ENCODE peak calls at places on chromosomes 4 and X, in six cellular contexts. I is AG04450; L is transverse colon; N is naive thymus-derived CD4-positive, alpha-beta T cell; M is CD4-positive, CD25-positive, alpha-beta regulatory T cell; V is PC-3. G is an unnamed sample.
A peak's percentile ranks its signal among the peaks of the same experiment; 100 is the strongest.

GRCh38 chrX:68989865-68990606 is 161.2 kb downstream of the EFNB1 start:
- DNase-seq in N (no peak), V (no peak), I (peak; percentile 57), L (no peak), M (no peak), G (no peak)

GRCh38 chr4:89598602-89599001 is 238.4 kb downstream of the SNCA start:
- DNase-seq in L (no peak), N (no peak), I (peak; percentile 1), V (peak; percentile 29), M (peak; percentile 72), G (no peak)

GRCh38 chr4:128349921-128350320 is 62.3 kb upstream of the PGRMC2 start:
- DNase-seq in V (peak; percentile 31), I (peak; percentile 91), M (no peak), L (no peak), N (no peak), G (no peak)

GRCh38 chr4:124414641-124415040 is 297.9 kb downstream of the ANKRD50 start:
- DNase-seq in V (peak; percentile 76), I (no peak), N (no peak), L (no peak), M (no peak), G (no peak)

GRCh38 chrX:133188631-133189030 is 29.5 kb downstream of the TFDP3 start:
- DNase-seq in L (no peak), V (no peak), I (no peak), M (no peak), N (no peak), G (no peak)

GRCh38 chr4:40055379-40055872 is 1.2 kb upstream of the N4BP2 start:
- DNase-seq in L (no peak), M (peak; percentile 92), V (no peak), I (no peak), N (peak; percentile 45), G (no peak)

GRCh38 chrX:16903274-16904019 is 33.3 kb upstream of the RBBP7 start:
- DNase-seq in I (no peak), M (no peak), V (no peak), L (no peak), N (no peak), G (no peak)

GRCh38 chr4:46270986-46271596 is 118.8 kb downstream of the GABRA2 start:
- DNase-seq in M (no peak), L (no peak), V (peak; percentile 38), N (no peak), I (no peak), G (no peak)

GRCh38 chrX:74349387-74349786 is 45.4 kb downstream of the ZCCHC13 start:
- DNase-seq in I (peak; percentile 48), N (no peak), V (peak; percentile 69), L (no peak), M (no peak), G (no peak)

GRCh38 chrX:77946571-77946970 is 22.9 kb downstream of the PGAM4 start:
- DNase-seq in N (no peak), V (no peak), M (no peak), I (no peak), L (no peak), G (no peak)

GRCh38 chrX:103437147-103437873 is 61.0 kb downstream of the BEX3 start:
- DNase-seq in M (no peak), V (no peak), I (no peak), N (no peak), L (no peak), G (no peak)

GRCh38 chr4:174324725-174325124 is 41.0 kb downstream of the CEP44 start:
- DNase-seq in V (peak; percentile 14), M (no peak), N (no peak), I (no peak), L (no peak), G (no peak)

GRCh38 chrX:54865208-54865607 is 55.4 kb upstream of the TRO start:
- DNase-seq in N (no peak), V (no peak), I (no peak), M (no peak), L (no peak), G (no peak)
- H3K27me3 ChIP-seq in N (no peaks in the 10 kb centered on the region), V (no peaks in the 10 kb centered on the region), I (no peaks in the 10 kb centered on the region), M (no peaks in the 10 kb centered on the region), L (no peaks in the 10 kb centered on the region), G (no peaks in the 10 kb centered on the region)

GRCh38 chr4:53116959-53117358 is 248.9 kb downstream of the SCFD2 start:
- DNase-seq in L (no peak), N (no peak), I (no peak), V (no peak), M (no peak), G (no peak)
- H3K4me3 ChIP-seq in L (no peak overlapping the region), N (no peak overlapping the region), I (no peak overlapping the region), V (no peak overlapping the region), M (no peak overlapping the region), G (no peak overlapping the region)

DNA sequence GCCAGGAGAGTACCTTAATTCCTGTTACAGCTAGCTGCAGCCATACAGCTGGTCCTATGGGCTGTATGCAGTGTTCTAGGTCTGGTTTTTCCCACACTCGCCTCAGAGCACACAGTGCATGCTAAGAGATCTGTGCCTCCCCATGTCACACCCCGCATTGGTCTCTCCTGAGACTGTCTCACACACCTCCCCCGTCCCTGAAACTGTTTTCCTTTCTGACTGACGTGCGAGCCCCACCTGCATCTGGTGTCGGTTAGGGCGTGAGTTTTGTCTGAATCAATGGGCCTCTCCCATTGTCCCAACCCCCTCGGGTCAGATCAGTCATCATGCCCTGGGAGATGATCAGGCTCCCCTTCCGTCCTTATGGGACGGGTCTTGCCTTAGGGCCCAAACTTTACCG is 3.4 kb upstream of the UGT8 start:
- DNase-seq in L (no peak), V (no peak), M (no peak), N (no peak), I (no peak), G (no peak)
- H3K27me3 ChIP-seq in L (peaks cover 19% of the 10 kb centered on the region), V (peaks cover 19% of the 10 kb centered on the region), M (peaks cover 8% of the 10 kb centered on the region), N (no peaks in the 10 kb centered on the region), I (peaks cover 32% of the 10 kb centered on the region), G (no peaks in the 10 kb centered on the region)

DNA sequence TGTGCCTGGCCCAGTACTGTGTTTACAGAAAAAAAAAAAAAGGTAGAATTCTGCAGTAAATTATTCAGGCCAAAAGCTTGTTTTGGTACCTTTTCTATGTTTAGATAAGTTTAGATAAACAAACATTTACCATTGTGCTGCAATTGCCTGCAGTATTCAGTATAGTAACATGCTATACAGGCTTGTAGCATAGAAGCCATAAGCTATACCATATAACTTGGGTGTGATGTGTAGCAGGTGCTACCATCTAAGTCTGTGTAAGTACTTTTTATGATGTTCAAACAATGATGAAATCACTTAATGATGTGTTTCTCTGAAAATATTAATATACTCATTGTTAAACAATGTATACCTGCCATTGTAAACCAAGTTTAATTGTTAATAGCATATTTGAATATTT is 241.6 kb upstream of the HS3ST1 start:
- DNase-seq in M (no peak), N (no peak), I (no peak), L (no peak), V (no peak), G (no peak)
- H3K4me3 ChIP-seq in M (no peak overlapping the region), N (no peak overlapping the region), I (no peak overlapping the region), L (no peak overlapping the region), V (no peak overlapping the region), G (no peak overlapping the region)

GRCh38 chrX:140505421-140506337 is 810 bp upstream of the SOX3 start:
- DNase-seq in N (no peak), I (no peak), V (no peak), L (no peak), M (no peak), G (no peak)
- H3K27me3 ChIP-seq in N (no peaks in the 10 kb centered on the region), I (peaks cover 62% of the 10 kb centered on the region), V (peaks cover 86% of the 10 kb centered on the region), L (peaks cover 100% of the 10 kb centered on the region), M (no peaks in the 10 kb centered on the region), G (peaks cover 3% of the 10 kb centered on the region)

DNA sequence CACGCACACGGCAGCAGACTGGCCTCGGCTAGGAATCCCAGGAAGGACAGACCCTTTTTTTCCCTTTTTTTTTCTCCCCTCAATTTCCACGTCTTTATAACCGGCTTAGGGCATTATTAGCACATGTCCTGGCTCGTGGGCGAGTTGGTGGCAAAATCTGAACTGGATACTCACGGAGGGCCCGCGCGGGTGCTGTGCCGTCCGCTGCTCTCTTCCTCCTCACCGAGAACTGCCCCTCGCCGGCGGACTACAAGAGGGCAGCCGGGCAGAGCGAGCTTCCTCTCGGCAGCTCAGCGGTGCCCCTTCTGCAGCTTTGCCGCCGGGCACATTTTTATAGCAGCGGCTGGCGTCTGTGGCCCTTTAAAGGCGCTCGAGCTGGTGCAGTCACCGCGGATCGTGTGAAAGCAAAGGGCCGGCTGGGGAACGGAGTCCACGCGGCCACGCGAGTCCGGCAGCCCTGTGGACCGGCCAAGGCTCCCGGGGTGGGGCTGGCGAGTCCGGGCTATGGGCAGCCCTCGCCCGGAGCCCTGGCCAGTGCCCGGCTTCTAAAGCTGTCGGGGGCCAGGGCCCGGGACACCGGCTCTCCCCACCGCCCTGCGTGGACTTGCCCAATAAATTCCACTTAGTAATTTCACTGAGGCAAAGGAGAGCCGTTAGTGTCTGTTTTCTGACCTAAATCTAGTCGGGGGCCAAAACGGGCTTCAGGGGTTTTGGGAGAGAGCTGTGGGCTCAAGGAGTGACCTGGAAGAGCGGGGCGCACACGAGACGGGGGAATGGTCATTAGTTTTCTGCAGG is 1.3 kb upstream of the CITED1 start:
- DNase-seq in M (peak; percentile 30), N (no peak), L (peak; percentile 65), I (peak; percentile 37), V (peak; percentile 71), G (peak; percentile 7)
- H3K4me3 ChIP-seq in M (no peak overlapping the region), N (peak overlapping the region; percentile 53), L (peak overlapping the region; percentile 37), I (peak overlapping the region; percentile 61), V (peak overlapping the region; percentile 71), G (peak overlapping the region; percentile 56)

GRCh38 chr4:8872402-8873291 is 1.0 kb upstream of the HMX1 start:
- DNase-seq in M (peak; percentile 7), L (no peak), V (no peak), I (no peak), N (no peak), G (no peak)

GRCh38 chr4:8877780-8878040 is 6.1 kb upstream of the HMX1 start:
- DNase-seq in I (no peak), L (no peak), M (no peak), V (no peak), N (no peak), G (no peak)

GRCh38 chr4:8874003-8874895 is 2.6 kb upstream of the HMX1 start:
- DNase-seq in M (no peak), N (no peak), V (no peak), L (no peak), I (no peak), G (no peak)

GRCh38 chr4:8876982-8877779 is 5.5 kb upstream of the HMX1 start:
- DNase-seq in N (no peak), L (no peak), I (no peak), V (no peak), M (no peak), G (no peak)

GRCh38 chr4:8874896-8875680 is 3.4 kb upstream of the HMX1 start:
- DNase-seq in V (no peak), L (no peak), N (no peak), M (no peak), I (no peak), G (no peak)
- H3K27me3 ChIP-seq in V (peaks cover 21% of the 10 kb centered on the region), L (peaks cover 96% of the 10 kb centered on the region), N (no peaks in the 10 kb centered on the region), M (peaks cover 5% of the 10 kb centered on the region), I (peaks cover 55% of the 10 kb centered on the region), G (no peaks in the 10 kb centered on the region)